ENCODE peak calls at places on chromosome 3, in four cellular contexts. One of them, this sample, is unnamed.

GRCh38 chr3:41693799-41694198 is 268.1 kb downstream of the ULK4 start:
- DNase-seq in H1: no peak
- DNase-seq in heart left ventricle: no peak
- DNase-seq in esophagus squamous epithelium: no peak
- DNase-seq in this sample: no peak

GRCh38 chr3:25478358-25478757 is 50.3 kb downstream of the RARB start:
- DNase-seq in H1: no peak
- DNase-seq in heart left ventricle: no peak
- DNase-seq in esophagus squamous epithelium: no peak
- DNase-seq in this sample: no peak

GRCh38 chr3:66618066-66618465 is 117.2 kb upstream of the LRIG1 start:
- DNase-seq in H1: no peak
- DNase-seq in heart left ventricle: no peak
- DNase-seq in esophagus squamous epithelium: no peak
- DNase-seq in this sample: no peak

GRCh38 chr3:177069514-177070329 is 127.6 kb downstream of the TBL1XR1 start:
- DNase-seq in H1: no peak
- DNase-seq in heart left ventricle: no peak
- DNase-seq in esophagus squamous epithelium: no peak
- DNase-seq in this sample: no peak

GRCh38 chr3:120831066-120831465 is 76.9 kb upstream of the STXBP5L start:
- DNase-seq in H1: no peak
- DNase-seq in heart left ventricle: no peak
- DNase-seq in esophagus squamous epithelium: no peak
- DNase-seq in this sample: no peak

GRCh38 chr3:10453764-10454163 is 51.6 kb downstream of the ATP2B2 start:
- DNase-seq in H1: no peak
- DNase-seq in heart left ventricle: no peak
- DNase-seq in esophagus squamous epithelium: no peak
- DNase-seq in this sample: no peak

GRCh38 chr3:111695584-111696213 is 100.6 kb upstream of the ZBED2 start:
- DNase-seq in H1: no peak
- DNase-seq in heart left ventricle: no peak
- DNase-seq in esophagus squamous epithelium: no peak
- DNase-seq in this sample: no peak

GRCh38 chr3:186044973-186045372 is 63.9 kb downstream of the ETV5 start:
- DNase-seq in H1: no peak
- DNase-seq in heart left ventricle: no peak
- DNase-seq in esophagus squamous epithelium: no peak
- DNase-seq in this sample: no peak

GRCh38 chr3:192687488-192688152 is 39.7 kb downstream of the FGF12 start:
- DNase-seq in H1: no peak
- DNase-seq in heart left ventricle: peak; percentile 58
- DNase-seq in esophagus squamous epithelium: no peak
- DNase-seq in this sample: no peak

GRCh38 chr3:71551286-71551919 is 32.1 kb downstream of the FOXP1 start:
- DNase-seq in H1: no peak
- DNase-seq in heart left ventricle: no peak
- DNase-seq in esophagus squamous epithelium: no peak
- DNase-seq in this sample: no peak
- H3K4me1 ChIP-seq in H1: no peaks in the 10 kb centered on the region
- H3K4me1 ChIP-seq in heart left ventricle: no peaks in the 10 kb centered on the region
- H3K4me1 ChIP-seq in esophagus squamous epithelium: no peaks in the 10 kb centered on the region
- H3K4me1 ChIP-seq in this sample: no peaks in the 10 kb centered on the region

GRCh38 chr3:138829097-138829496 is 5.6 kb downstream of the PIK3CB start:
- DNase-seq in H1: no peak
- DNase-seq in heart left ventricle: no peak
- DNase-seq in esophagus squamous epithelium: no peak
- DNase-seq in this sample: no peak

GRCh38 chr3:138829886-138830510 is 4.7 kb downstream of the PIK3CB start:
- DNase-seq in H1: no peak
- DNase-seq in heart left ventricle: no peak
- DNase-seq in esophagus squamous epithelium: no peak
- DNase-seq in this sample: no peak

GRCh38 chr3:138833908-138834358 is 795 bp downstream of the PIK3CB start:
- DNase-seq in H1: no peak
- DNase-seq in heart left ventricle: no peak
- DNase-seq in esophagus squamous epithelium: no peak
- DNase-seq in this sample: no peak

GRCh38 chr3:138835177-138835757 is 539 bp upstream of the PIK3CB start:
- DNase-seq in H1: no peak
- DNase-seq in heart left ventricle: no peak
- DNase-seq in esophagus squamous epithelium: no peak
- DNase-seq in this sample: no peak

DNA sequence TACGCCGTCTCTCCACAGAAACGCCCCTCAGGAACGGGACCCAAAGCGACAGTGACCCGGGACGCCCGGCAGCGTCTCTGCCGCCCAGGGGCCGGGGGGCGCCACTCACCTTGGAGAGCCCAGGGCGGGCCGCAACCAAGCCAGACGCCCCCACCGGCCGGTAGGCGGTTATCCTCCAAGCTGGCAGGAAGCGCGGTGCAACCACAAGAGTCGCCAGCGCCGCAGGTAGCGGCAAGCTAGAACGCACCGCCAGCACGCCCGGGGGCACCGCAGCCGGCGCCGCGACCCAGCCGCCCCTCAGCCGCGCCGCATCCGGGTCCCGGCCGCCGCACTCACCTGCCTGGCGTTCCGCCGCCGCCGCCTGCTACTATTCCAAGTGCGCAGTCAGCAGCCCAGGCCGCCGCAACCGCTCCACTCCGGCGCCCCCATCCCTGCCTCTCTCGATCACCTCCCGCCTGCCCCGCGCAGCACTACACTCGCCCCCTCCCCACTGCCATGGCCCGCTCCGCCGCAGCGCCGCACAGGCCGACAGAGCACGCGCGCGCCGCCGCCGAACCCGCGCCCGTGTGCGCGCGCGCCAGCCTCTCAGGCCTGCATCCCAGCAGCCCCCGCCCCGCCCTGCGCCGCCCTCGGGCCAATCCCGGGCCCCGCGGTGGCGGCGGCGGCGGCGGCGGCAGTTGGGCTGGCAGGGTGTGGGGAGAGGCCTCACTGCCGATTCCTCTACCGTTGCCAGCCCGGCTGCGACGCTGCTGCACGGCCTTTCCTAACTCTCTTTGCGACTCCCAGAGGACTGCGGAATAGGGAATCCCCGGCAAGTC is at the start of gene PIK3CB:
- DNase-seq in H1: peak; percentile 47
- DNase-seq in heart left ventricle: peak; percentile 96
- DNase-seq in esophagus squamous epithelium: peak; percentile 63
- DNase-seq in this sample: peak; percentile 94
- TF ChIP-seq POLR2A in H1: peak; percentile 94
- TF ChIP-seq POLR2A in heart left ventricle: no peak
- TF ChIP-seq POLR2A in esophagus squamous epithelium: peak; percentile 32
- TF ChIP-seq POLR2A in this sample: peak; percentile 98

GRCh38 chr3:39271363-39271762 is 8.5 kb downstream of the CX3CR1 start:
- DNase-seq in H1: no peak
- DNase-seq in heart left ventricle: no peak
- DNase-seq in esophagus squamous epithelium: no peak
- DNase-seq in this sample: no peak
- H3K4me1 ChIP-seq in H1: peaks cover 3% of the 10 kb centered on the region
- H3K4me1 ChIP-seq in heart left ventricle: no peaks in the 10 kb centered on the region
- H3K4me1 ChIP-seq in esophagus squamous epithelium: no peaks in the 10 kb centered on the region
- H3K4me1 ChIP-seq in this sample: no peaks in the 10 kb centered on the region

DNA sequence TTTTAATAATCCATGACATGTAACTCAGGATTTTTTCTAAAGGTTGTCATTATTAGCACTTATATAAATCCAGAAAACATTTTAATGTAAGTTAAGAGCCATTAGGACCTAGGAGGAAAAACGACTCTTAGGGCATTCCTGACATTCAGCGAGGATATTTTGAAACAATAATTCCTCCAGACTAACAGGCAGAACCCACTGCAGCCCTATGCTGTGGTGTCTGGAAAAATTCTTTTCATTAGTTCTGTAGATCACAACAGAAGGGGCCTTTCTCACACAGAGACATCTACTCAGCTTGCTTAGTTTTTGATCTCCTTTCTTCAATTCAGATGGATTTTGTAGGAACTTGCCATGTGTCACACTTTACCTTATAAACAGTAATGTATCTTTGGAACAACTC is 113.1 kb upstream of the MBNL1 start:
- DNase-seq in H1: no peak
- DNase-seq in heart left ventricle: no peak
- DNase-seq in esophagus squamous epithelium: no peak
- DNase-seq in this sample: no peak
- TF ChIP-seq POLR2A in H1: no peak
- TF ChIP-seq POLR2A in heart left ventricle: no peak
- TF ChIP-seq POLR2A in esophagus squamous epithelium: no peak
- TF ChIP-seq POLR2A in this sample: no peak

GRCh38 chr3:14456794-14457193 is 54.4 kb downstream of the SLC6A6 start:
- DNase-seq in H1: no peak
- DNase-seq in heart left ventricle: no peak
- DNase-seq in esophagus squamous epithelium: no peak
- DNase-seq in this sample: peak; percentile 54

GRCh38 chr3:14457481-14457880 is 55.1 kb downstream of the SLC6A6 start:
- DNase-seq in H1: no peak
- DNase-seq in heart left ventricle: no peak
- DNase-seq in esophagus squamous epithelium: no peak
- DNase-seq in this sample: no peak

GRCh38 chr3:14458434-14459280 is 56.3 kb downstream of the SLC6A6 start:
- DNase-seq in H1: no peak
- DNase-seq in heart left ventricle: peak; percentile 4
- DNase-seq in esophagus squamous epithelium: no peak
- DNase-seq in this sample: no peak

GRCh38 chr3:14459384-14459783 is 57.0 kb downstream of the SLC6A6 start:
- DNase-seq in H1: no peak
- DNase-seq in heart left ventricle: peak; percentile 36
- DNase-seq in esophagus squamous epithelium: no peak
- DNase-seq in this sample: no peak

DNA sequence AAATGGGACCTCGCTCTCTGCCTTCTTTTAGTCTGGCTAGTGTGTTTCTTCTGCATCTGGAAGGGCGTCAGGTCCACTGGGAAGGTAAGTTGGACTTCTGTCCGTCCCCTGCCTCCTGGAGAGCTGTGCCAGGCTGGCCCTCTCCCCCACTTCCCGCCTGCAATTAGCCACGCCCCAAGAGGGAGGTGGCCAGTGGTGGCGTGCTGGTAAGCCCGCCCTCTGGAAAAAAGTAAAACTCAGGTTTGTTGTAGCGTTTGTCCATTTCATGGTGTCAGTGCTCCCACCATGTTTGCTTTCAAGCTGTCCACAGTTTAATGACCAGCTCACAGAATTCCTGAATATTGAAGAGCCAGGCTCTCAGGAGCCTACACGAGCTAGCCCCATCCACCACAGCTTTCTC is 55.6 kb downstream of the SLC6A6 start:
- DNase-seq in H1: no peak
- DNase-seq in heart left ventricle: no peak
- DNase-seq in esophagus squamous epithelium: no peak
- DNase-seq in this sample: no peak
- H3K4me1 ChIP-seq in H1: peaks cover 7% of the 10 kb centered on the region
- H3K4me1 ChIP-seq in heart left ventricle: peaks cover 21% of the 10 kb centered on the region
- H3K4me1 ChIP-seq in esophagus squamous epithelium: peaks cover 13% of the 10 kb centered on the region
- H3K4me1 ChIP-seq in this sample: peaks cover 64% of the 10 kb centered on the region

GRCh38 chr3:32129832-32130231 is 23.4 kb downstream of the GPD1L start:
- DNase-seq in H1: no peak
- DNase-seq in heart left ventricle: no peak
- DNase-seq in esophagus squamous epithelium: no peak
- DNase-seq in this sample: no peak
- TF ChIP-seq POLR2A in H1: no peak
- TF ChIP-seq POLR2A in heart left ventricle: no peak
- TF ChIP-seq POLR2A in esophagus squamous epithelium: no peak
- TF ChIP-seq POLR2A in this sample: no peak

GRCh38 chr3:42847731-42848130 is 27.9 kb downstream of the CYP8B1 start:
- DNase-seq in H1: no peak
- DNase-seq in heart left ventricle: no peak
- DNase-seq in esophagus squamous epithelium: no peak
- DNase-seq in this sample: peak; percentile 13

GRCh38 chr3:42850263-42850662 is 25.4 kb downstream of the CYP8B1 start:
- DNase-seq in H1: no peak
- DNase-seq in heart left ventricle: no peak
- DNase-seq in esophagus squamous epithelium: no peak
- DNase-seq in this sample: no peak

GRCh38 chr3:42846682-42847522 is 28.8 kb downstream of the CYP8B1 start:
- DNase-seq in H1: no peak
- DNase-seq in heart left ventricle: no peak
- DNase-seq in esophagus squamous epithelium: no peak
- DNase-seq in this sample: no peak

GRCh38 chr3:42851228-42851834 is 24.3 kb downstream of the CYP8B1 start:
- DNase-seq in H1: no peak
- DNase-seq in heart left ventricle: no peak
- DNase-seq in esophagus squamous epithelium: no peak
- DNase-seq in this sample: no peak

GRCh38 chr3:42849017-42849416 is 26.7 kb downstream of the CYP8B1 start:
- DNase-seq in H1: no peak
- DNase-seq in heart left ventricle: no peak
- DNase-seq in esophagus squamous epithelium: no peak
- DNase-seq in this sample: no peak
- H3K4me1 ChIP-seq in H1: peaks cover 12% of the 10 kb centered on the region
- H3K4me1 ChIP-seq in heart left ventricle: no peaks in the 10 kb centered on the region
- H3K4me1 ChIP-seq in esophagus squamous epithelium: peaks cover 14% of the 10 kb centered on the region
- H3K4me1 ChIP-seq in this sample: peaks cover 5% of the 10 kb centered on the region

DNA sequence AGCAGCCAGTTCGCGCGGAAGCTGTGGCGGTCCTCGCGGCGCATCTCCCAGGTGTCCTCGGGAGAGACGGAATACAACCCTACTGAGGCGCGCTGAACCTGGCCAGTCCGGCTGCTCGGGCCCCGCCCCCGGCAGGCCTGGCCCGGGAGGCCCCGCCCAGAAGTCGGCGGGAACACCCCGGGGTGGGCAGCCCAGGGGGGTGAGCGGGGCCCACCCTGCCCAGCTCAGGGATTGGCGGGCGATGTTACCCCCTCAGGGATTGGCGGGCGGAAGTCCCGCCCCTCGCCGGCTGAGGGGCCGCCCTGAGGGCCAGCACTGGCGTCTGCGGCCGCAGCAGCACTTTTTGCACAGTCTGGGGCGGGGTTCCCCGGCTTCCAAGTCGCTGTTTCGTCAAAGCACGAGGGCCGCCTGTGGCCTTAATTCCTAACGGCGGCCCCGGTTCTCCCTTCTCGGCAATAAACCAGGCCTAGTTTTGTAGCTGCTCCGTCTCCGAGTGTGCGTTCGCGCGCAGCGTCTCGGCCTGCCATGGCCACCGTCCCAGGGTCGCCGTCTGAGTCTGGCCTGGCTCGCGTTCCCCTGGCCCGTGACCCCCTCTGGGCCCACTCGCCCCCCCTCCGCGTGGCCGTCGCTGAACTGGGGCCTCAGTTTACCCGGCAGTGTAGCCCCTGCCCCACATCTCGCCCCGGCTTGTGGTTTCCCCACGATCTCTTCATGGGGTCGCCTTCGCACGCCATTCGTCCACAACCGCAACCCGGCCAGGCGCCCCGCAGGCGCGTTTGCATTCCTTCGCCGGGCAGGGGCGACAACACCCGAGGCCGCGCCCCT is 30.0 kb downstream of the NBEAL2 start:
- DNase-seq in H1: peak; percentile 73
- DNase-seq in heart left ventricle: peak; percentile 94
- DNase-seq in esophagus squamous epithelium: no peak
- DNase-seq in this sample: peak; percentile 94
- TF ChIP-seq POLR2A in H1: no peak
- TF ChIP-seq POLR2A in heart left ventricle: peak; percentile 79
- TF ChIP-seq POLR2A in esophagus squamous epithelium: peak; percentile 14
- TF ChIP-seq POLR2A in this sample: peak; percentile 51

DNA sequence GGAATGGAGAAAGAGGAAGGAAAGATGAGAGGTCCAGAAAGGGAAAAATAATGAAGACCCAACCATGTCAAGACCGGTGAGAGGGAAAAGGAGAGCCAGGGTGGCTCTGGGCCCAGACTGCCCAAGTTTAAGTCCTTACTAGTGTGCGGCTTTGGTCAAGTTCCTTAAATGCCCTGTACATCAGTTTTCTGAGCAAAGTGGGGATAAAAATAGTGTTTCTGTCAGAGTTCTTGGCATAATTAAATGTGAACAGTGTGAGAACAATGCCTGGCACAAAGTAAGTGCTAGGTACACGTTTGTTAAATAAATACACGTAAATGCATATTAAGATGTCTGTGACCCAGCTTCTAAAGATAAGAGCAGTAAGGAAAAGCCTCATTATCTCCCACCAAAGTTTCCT is 23.8 kb downstream of the WWTR1 start:
- DNase-seq in H1: no peak
- DNase-seq in heart left ventricle: no peak
- DNase-seq in esophagus squamous epithelium: no peak
- DNase-seq in this sample: no peak
- H3K4me1 ChIP-seq in H1: peaks cover 3% of the 10 kb centered on the region
- H3K4me1 ChIP-seq in heart left ventricle: no peaks in the 10 kb centered on the region
- H3K4me1 ChIP-seq in esophagus squamous epithelium: peaks cover 5% of the 10 kb centered on the region
- H3K4me1 ChIP-seq in this sample: peaks cover 11% of the 10 kb centered on the region